ENCODE peak calls at places on chromosomes 7 and 10, in six cellular contexts. N is brain microvascular endothelial cell, O is kidney, V is HFF-Myc, U is astrocyte of the spinal cord, W is foreskin fibroblast. Q is an unnamed sample.

GRCh38 chr10:110717830-110718595 is 73.9 kb downstream of the RBM20 start:
- DNase-seq in N (no peak), O (no peak), V (no peak), U (no peak), W (no peak), Q (no peak)

GRCh38 chr7:7385421-7385820 is 150.3 kb downstream of the COL28A1 start:
- DNase-seq in N (no peak), O (no peak), V (no peak), U (no peak), W (no peak), Q (no peak)

GRCh38 chr10:67917683-67918082 is 33.2 kb downstream of the SIRT1 start:
- DNase-seq in N (no peak), O (no peak), V (no peak), U (no peak), W (no peak), Q (no peak)

GRCh38 chr7:90708841-90709317 is 112.8 kb downstream of the CDK14 start:
- DNase-seq in N (no peak), O (no peak), V (no peak), U (no peak), W (no peak), Q (peak; percentile 51)

GRCh38 chr7:96952974-96953391 is 52.4 kb upstream of the DLX6 start:
- DNase-seq in N (peak; percentile 22), O (no peak), V (no peak), U (peak; percentile 9), W (no peak), Q (peak; percentile 2)

GRCh38 chr7:50632561-50633413 is 67.6 kb upstream of the DDC start:
- DNase-seq in N (peak; percentile 61), O (no peak), V (peak; percentile 32), U (peak; percentile 35), W (peak; percentile 28), Q (peak; percentile 75)

GRCh38 chr7:142542938-142543337 is 206.3 kb upstream of the PRSS1 start:
- DNase-seq in N (peak; percentile 68), O (no peak), V (no peak), U (peak; percentile 72), W (peak; percentile 64), Q (peak; percentile 73)

GRCh38 chr7:79454325-79454960 is 976 bp upstream of the MAGI2 start:
- DNase-seq in N (peak; percentile 45), O (peak; percentile 82), V (no peak), U (no peak), W (peak; percentile 44), Q (peak; percentile 65)

GRCh38 chr10:25934673-25935139 is 677 bp downstream of the MYO3A start:
- DNase-seq in N (no peak), O (peak; percentile 59), V (no peak), U (no peak), W (no peak), Q (no peak)

GRCh38 chr7:104650991-104651680 is 322.7 kb downstream of the LHFPL3 start:
- DNase-seq in N (no peak), O (no peak), V (no peak), U (peak; percentile 34), W (no peak), Q (no peak)

GRCh38 chr10:15879058-15879457 is 18.8 kb upstream of the MINDY3 start:
- DNase-seq in N (peak; percentile 27), O (no peak), V (no peak), U (peak; percentile 51), W (no peak), Q (peak; percentile 67)

GRCh38 chr7:20784311-20785210 is 2.1 kb downstream of the SP8 start:
- DNase-seq in N (no peak), O (peak; percentile 73), V (no peak), U (no peak), W (no peak), Q (no peak)

GRCh38 chr10:71746344-71747037 is 26.8 kb downstream of the VSIR start:
- DNase-seq in N (no peak), O (peak; percentile 82), V (no peak), U (no peak), W (no peak), Q (no peak)

GRCh38 chr10:75492151-75492550 is 60.7 kb downstream of the LRMDA start:
- DNase-seq in N (no peak), O (no peak), V (no peak), U (no peak), W (no peak), Q (no peak)

GRCh38 chr7:44103941-44104879 is at the start of gene AEBP1:
- DNase-seq in N (no peak), O (peak; percentile 84), V (no peak), U (peak; percentile 30), W (no peak), Q (peak; percentile 48)

GRCh38 chr7:18495412-18496335 is at the start of gene HDAC9:
- DNase-seq in N (peak; percentile 51), O (peak; percentile 56), V (no peak), U (peak; percentile 68), W (peak; percentile 48), Q (peak; percentile 40)

GRCh38 chr7:63114371-63114985 is 884.2 kb upstream of the ZNF722 start:
- DNase-seq in N (no peak), O (peak; percentile 66), V (no peak), U (no peak), W (no peak), Q (no peak)

GRCh38 chr7:148815612-148816011 is 68.5 kb downstream of the EZH2 start:
- DNase-seq in N (no peak), O (no peak), V (no peak), U (no peak), W (no peak), Q (no peak)

GRCh38 chr7:94562525-94562924 is 52.9 kb downstream of the CASD1 start:
- DNase-seq in N (no peak), O (no peak), V (no peak), U (no peak), W (peak; percentile 20), Q (peak; percentile 17)

GRCh38 chr10:129774082-129774735 is 189.9 kb downstream of the EBF3 start:
- DNase-seq in N (no peak), O (peak; percentile 42), V (no peak), U (no peak), W (no peak), Q (no peak)

DNA sequence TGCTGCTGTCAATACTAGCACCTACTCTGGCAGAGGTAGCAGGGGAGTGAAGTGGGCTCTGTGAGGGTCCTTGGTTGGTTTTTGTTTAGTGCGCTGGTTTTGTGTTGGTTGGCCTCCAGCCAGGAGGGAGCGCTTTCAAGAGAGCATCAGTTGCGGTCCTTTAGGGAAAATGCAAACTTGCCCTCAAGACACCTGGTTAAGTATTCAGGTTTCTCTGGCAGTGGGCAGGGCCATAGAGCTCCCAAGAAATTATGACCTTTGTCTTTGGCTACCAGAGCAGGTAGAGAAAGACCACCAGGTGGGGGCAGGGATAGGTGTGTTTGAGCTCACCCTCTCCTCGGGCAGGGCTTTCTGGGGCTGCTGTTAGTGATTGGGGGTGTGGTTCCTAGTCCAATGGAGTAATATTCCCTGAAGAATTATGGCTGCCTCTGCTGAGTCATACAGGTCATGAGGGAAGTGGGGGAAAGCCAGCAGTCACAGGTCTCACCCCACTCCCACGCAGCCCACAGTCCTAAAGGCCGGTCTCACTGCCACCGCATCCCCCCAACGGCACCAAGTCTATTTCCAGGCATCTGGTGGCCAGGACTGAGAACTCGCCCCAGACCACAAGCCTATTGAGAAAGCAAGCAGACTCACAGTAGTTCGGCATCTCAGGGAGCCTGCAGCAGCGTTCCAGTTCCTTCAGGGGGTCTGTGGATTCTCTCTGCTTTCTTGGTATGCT is 280.5 kb downstream of the SFMBT2 start:
- DNase-seq in N (no peak), O (no peak), V (no peak), U (no peak), W (no peak), Q (no peak)
- H3K4me3 ChIP-seq in N (no peak overlapping the region), O (no peak overlapping the region), V (no peak overlapping the region), U (no peak overlapping the region), W (no peak overlapping the region), Q (no peak overlapping the region)

GRCh38 chr10:70671229-70671588 is 1.1 kb upstream of the ADAMTS14 start:
- DNase-seq in N (no peak), O (no peak), V (no peak), U (no peak), W (no peak), Q (no peak)

GRCh38 chr10:70672165-70672992 is at the start of gene ADAMTS14:
- DNase-seq in N (no peak), O (no peak), V (no peak), U (peak; percentile 71), W (no peak), Q (peak; percentile 36)

GRCh38 chr10:70669732-70670317 is 2.5 kb upstream of the ADAMTS14 start:
- DNase-seq in N (no peak), O (no peak), V (no peak), U (no peak), W (no peak), Q (no peak)

GRCh38 chr10:70672993-70673928 is 955 bp downstream of the ADAMTS14 start:
- DNase-seq in N (peak; percentile 74), O (no peak), V (no peak), U (peak; percentile 77), W (peak; percentile 88), Q (peak; percentile 74)

GRCh38 chr10:70671619-70672164 is 614 bp upstream of the ADAMTS14 start:
- DNase-seq in N (no peak), O (no peak), V (no peak), U (no peak), W (no peak), Q (no peak)
- TF ChIP-seq CTCF in N (peak; percentile 34), O (no peak), V (no peak), U (peak; percentile 36), W (peak; percentile 22), Q (peak; percentile 24)

GRCh38 chr10:95287281-95287680 is 3.5 kb downstream of the PDLIM1 start:
- DNase-seq in N (peak; percentile 55), O (no peak), V (no peak), U (no peak), W (no peak), Q (no peak)

GRCh38 chr10:95286707-95287106 is 4.1 kb downstream of the PDLIM1 start:
- DNase-seq in N (no peak), O (no peak), V (no peak), U (no peak), W (no peak), Q (no peak)

GRCh38 chr10:95289921-95290421 is 832 bp downstream of the PDLIM1 start:
- DNase-seq in N (no peak), O (no peak), V (no peak), U (no peak), W (no peak), Q (no peak)

GRCh38 chr10:95289003-95289920 is 1.5 kb downstream of the PDLIM1 start:
- DNase-seq in N (no peak), O (no peak), V (no peak), U (no peak), W (no peak), Q (peak; percentile 45)

DNA sequence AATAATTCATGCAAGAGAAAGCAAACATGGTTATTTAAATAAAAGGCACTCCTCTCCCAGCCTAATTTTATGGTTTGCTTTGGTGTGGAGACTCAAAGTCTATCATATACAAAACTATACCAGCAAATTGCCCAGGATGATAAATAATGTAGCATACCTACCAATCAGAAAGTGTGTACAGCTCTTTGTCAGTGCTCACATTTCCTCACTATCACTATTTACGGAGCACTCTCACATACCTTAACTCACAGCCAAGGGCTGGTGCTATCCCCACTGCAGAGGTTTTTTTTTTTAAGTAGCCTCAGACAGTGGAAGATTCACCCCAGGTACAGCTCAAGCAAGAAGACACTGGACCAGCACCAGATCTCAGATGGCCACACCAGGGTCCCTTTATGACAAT is 2.5 kb downstream of the PDLIM1 start:
- DNase-seq in N (no peak), O (no peak), V (no peak), U (no peak), W (no peak), Q (no peak)
- H3K4me3 ChIP-seq in N (no peak overlapping the region), O (no peak overlapping the region), V (no peak overlapping the region), U (no peak overlapping the region), W (no peak overlapping the region), Q (peak overlapping the region; percentile 95)

GRCh38 chr10:105070249-105070648 is 429.2 kb downstream of the SORCS3 start:
- DNase-seq in N (no peak), O (no peak), V (no peak), U (no peak), W (no peak), Q (no peak)
- TF ChIP-seq CTCF in N (no peak), O (no peak), V (no peak), U (no peak), W (no peak), Q (no peak)

GRCh38 chr10:119113805-119114732 is 10.2 kb downstream of the DENND10 start:
- DNase-seq in N (peak; percentile 86), O (no peak), V (no peak), U (peak; percentile 68), W (peak; percentile 84), Q (peak; percentile 97)
- H3K4me3 ChIP-seq in N (no peak overlapping the region), O (no peak overlapping the region), V (no peak overlapping the region), U (no peak overlapping the region), W (no peak overlapping the region), Q (no peak overlapping the region)

Q was measured in choroid plexus epithelial cell.